ENCODE peak calls at places on chromosomes 13 and 19, in eight cellular contexts. O is NCI-H1105; M is renal cortical epithelial cell; E is RPMI7951; Z is activated naive CD4-positive, alpha-beta T cell treated with anti-CD3 and anti-CD28 coated beads, Interleukin-2, amount 10 ng/mL, durations not matched to agents 7 days and 5 days; D is activated CD4-positive, alpha-beta memory T cell treated with anti-CD3 and anti-CD28 coated beads for 36 hours; R is stimulated activated CD4-positive, alpha-beta T cell treated with anti-CD3 and anti-CD28 coated beads, TNF-alpha, amount 100 ng/mL, for 48 hours; C is aorta. W is an unnamed sample.
A peak's percentile ranks its signal among the peaks of the same experiment; 100 is the strongest.

GRCh38 chr13:57253551-57253950 is 86.6 kb downstream of the PRR20E start:
- DNase-seq in O (no peak), M (no peak), E (no peak), Z (no peak), D (no peak), R (no peak), C (no peak), W (no peak)

GRCh38 chr13:36412736-36413135 is 19.6 kb upstream of the CCNA1 start:
- DNase-seq in O (no peak), M (no peak), E (no peak), Z (no peak), D (no peak), R (no peak), C (no peak), W (no peak)

GRCh38 chr13:47632311-47632710 is 368.8 kb downstream of the SUCLA2 start:
- DNase-seq in O (no peak), M (no peak), E (no peak), Z (no peak), D (no peak), R (no peak), C (no peak), W (no peak)

GRCh38 chr19:45098521-45099464 is 5.8 kb downstream of the PPP1R37 start:
- DNase-seq in O (no peak), M (no peak), E (peak; percentile 30), Z (no peak), D (no peak), R (no peak), C (no peak), W (peak; percentile 68)

GRCh38 chr19:44548736-44549135 is 19.3 kb upstream of the CEACAM20 start:
- DNase-seq in O (no peak), M (peak; percentile 88), E (peak; percentile 75), Z (no peak), D (no peak), R (no peak), C (no peak), W (no peak)

GRCh38 chr19:6613711-6614110 is 22.8 kb upstream of the CD70 start:
- DNase-seq in O (no peak), M (peak; percentile 92), E (no peak), Z (no peak), D (peak; percentile 76), R (no peak), C (no peak), W (no peak)

GRCh38 chr19:48997972-48998371 is 4.3 kb downstream of the RUVBL2 start:
- DNase-seq in O (no peak), M (peak; percentile 54), E (peak; percentile 46), Z (peak; percentile 77), D (peak; percentile 71), R (no peak), C (no peak), W (no peak)

GRCh38 chr13:94232161-94232560 is 247.3 kb downstream of the DCT start:
- DNase-seq in O (no peak), M (no peak), E (peak; percentile 3), Z (no peak), D (no peak), R (no peak), C (no peak), W (no peak)

GRCh38 chr19:2168619-2169424 is 5.1 kb downstream of the DOT1L start:
- DNase-seq in O (no peak), M (peak; percentile 98), E (peak; percentile 100), Z (no peak), D (peak; percentile 93), R (peak; percentile 39), C (peak; percentile 99), W (no peak)

GRCh38 chr19:35879770-35880317 is 11.5 kb downstream of the APLP1 start:
- DNase-seq in O (peak; percentile 16), M (peak; percentile 61), E (peak; percentile 92), Z (peak; percentile 94), D (peak; percentile 90), R (peak; percentile 80), C (peak; percentile 97), W (peak; percentile 71)

GRCh38 chr13:33722216-33722900 is 95.6 kb upstream of the RFC3 start:
- DNase-seq in O (no peak), M (no peak), E (no peak), Z (no peak), D (no peak), R (no peak), C (no peak), W (no peak)

GRCh38 chr13:113905942-113906341 is 42.1 kb upstream of the GAS6 start:
- DNase-seq in O (no peak), M (no peak), E (no peak), Z (no peak), D (peak; percentile 3), R (no peak), C (no peak), W (no peak)

GRCh38 chr19:1270168-1270853 is 1.2 kb downstream of the CIRBP start:
- DNase-seq in O (no peak), M (peak; percentile 29), E (no peak), Z (no peak), D (no peak), R (no peak), C (no peak), W (no peak)

GRCh38 chr19:2051771-2052704 is 994 bp upstream of the MKNK2 start:
- DNase-seq in O (no peak), M (no peak), E (peak; percentile 34), Z (peak; percentile 70), D (peak; percentile 60), R (no peak), C (no peak), W (peak; percentile 71)

GRCh38 chr19:13329766-13330165 is 176.5 kb downstream of the CACNA1A start:
- DNase-seq in O (no peak), M (peak; percentile 5), E (peak; percentile 11), Z (no peak), D (no peak), R (no peak), C (no peak), W (no peak)

GRCh38 chr13:40401911-40402776 is 264.3 kb downstream of the FOXO1 start:
- DNase-seq in O (no peak), M (peak; percentile 96), E (peak; percentile 98), Z (no peak), D (peak; percentile 55), R (peak; percentile 12), C (peak; percentile 97), W (no peak)

GRCh38 chr13:64274481-64275217 is 2859.0 kb upstream of the PCDH20 start:
- DNase-seq in O (no peak), M (no peak), E (no peak), Z (no peak), D (no peak), R (no peak), C (no peak), W (no peak)

GRCh38 chr13:33871207-33872004 is 53.5 kb downstream of the RFC3 start:
- DNase-seq in O (no peak), M (no peak), E (no peak), Z (no peak), D (no peak), R (no peak), C (no peak), W (no peak)

GRCh38 chr13:110716235-110716505 is 2.7 kb downstream of the ING1 start:
- DNase-seq in O (no peak), M (peak; percentile 18), E (peak; percentile 22), Z (no peak), D (no peak), R (no peak), C (no peak), W (no peak)

GRCh38 chr19:58406818-58407657 is 1.4 kb upstream of the ZNF584 start:
- DNase-seq in O (no peak), M (no peak), E (peak; percentile 28), Z (no peak), D (no peak), R (no peak), C (no peak), W (no peak)